ENCODE peak calls at places on chromosomes 12 and 14, in four cellular contexts. One of them, this sample, is unnamed.
A peak's percentile ranks its signal among the peaks of the same experiment; 100 is the strongest.

GRCh38 chr14:29712586-29712985 is 215.1 kb downstream of the PRKD1 start:
- DNase-seq in astrocyte of the cerebellum: no peak
- DNase-seq in RWPE2: no peak
- DNase-seq in GM06990: no peak
- DNase-seq in this sample: no peak

GRCh38 chr14:59847711-59848110 is 22.9 kb downstream of the RTN1 start:
- DNase-seq in astrocyte of the cerebellum: no peak
- DNase-seq in RWPE2: no peak
- DNase-seq in GM06990: no peak
- DNase-seq in this sample: no peak

GRCh38 chr14:59161571-59162175 is 26.8 kb upstream of the DAAM1 start:
- DNase-seq in astrocyte of the cerebellum: peak; percentile 22
- DNase-seq in RWPE2: no peak
- DNase-seq in GM06990: no peak
- DNase-seq in this sample: no peak

GRCh38 chr12:56520025-56520810 is 1.4 kb upstream of the RBMS2 start:
- DNase-seq in GM06990: no peak
- DNase-seq in astrocyte of the cerebellum: no peak
- DNase-seq in RWPE2: no peak
- DNase-seq in this sample: no peak

GRCh38 chr12:19316420-19316819 is 122.9 kb upstream of the AEBP2 start:
- DNase-seq in GM06990: no peak
- DNase-seq in astrocyte of the cerebellum: no peak
- DNase-seq in RWPE2: no peak
- DNase-seq in this sample: no peak

GRCh38 chr12:83666690-83667089 is 980.0 kb downstream of the TMTC2 start:
- DNase-seq in GM06990: no peak
- DNase-seq in RWPE2: no peak
- DNase-seq in astrocyte of the cerebellum: no peak
- DNase-seq in this sample: no peak

GRCh38 chr12:75196408-75196807 is 13.2 kb downstream of the KCNC2 start:
- DNase-seq in GM06990: no peak
- DNase-seq in RWPE2: no peak
- DNase-seq in astrocyte of the cerebellum: no peak
- DNase-seq in this sample: no peak

GRCh38 chr12:108724054-108724889 is 7.0 kb downstream of the CORO1C start:
- DNase-seq in GM06990: no peak
- DNase-seq in astrocyte of the cerebellum: no peak
- DNase-seq in RWPE2: no peak
- DNase-seq in this sample: no peak

GRCh38 chr12:132078190-132078589 is 65.9 kb downstream of the DDX51 start:
- DNase-seq in RWPE2: no peak
- DNase-seq in GM06990: no peak
- DNase-seq in astrocyte of the cerebellum: peak; percentile 76
- DNase-seq in this sample: no peak

GRCh38 chr14:23442721-23443356 is 7.4 kb upstream of the MYH7 start:
- DNase-seq in GM06990: no peak
- DNase-seq in astrocyte of the cerebellum: no peak
- DNase-seq in RWPE2: no peak
- DNase-seq in this sample: peak; percentile 55

GRCh38 chr12:121523741-121524140 is 57.1 kb downstream of the KDM2B start:
- DNase-seq in RWPE2: no peak
- DNase-seq in astrocyte of the cerebellum: no peak
- DNase-seq in GM06990: peak; percentile 57
- DNase-seq in this sample: no peak

GRCh38 chr14:104563742-104564615 is 15.6 kb upstream of the C14orf180 start:
- DNase-seq in astrocyte of the cerebellum: no peak
- DNase-seq in GM06990: peak; percentile 41
- DNase-seq in RWPE2: no peak
- DNase-seq in this sample: no peak

GRCh38 chr14:38257500-38257899 is 1.6 kb upstream of the CLEC14A start:
- DNase-seq in RWPE2: no peak
- DNase-seq in astrocyte of the cerebellum: no peak
- DNase-seq in GM06990: no peak
- DNase-seq in this sample: no peak

GRCh38 chr12:30243426-30243825 is 452.2 kb downstream of the IPO8 start:
- DNase-seq in RWPE2: no peak
- DNase-seq in GM06990: no peak
- DNase-seq in astrocyte of the cerebellum: no peak
- DNase-seq in this sample: no peak

GRCh38 chr12:40971911-40972310 is 216.2 kb upstream of the PDZRN4 start:
- DNase-seq in RWPE2: no peak
- DNase-seq in astrocyte of the cerebellum: peak; percentile 72
- DNase-seq in GM06990: no peak
- DNase-seq in this sample: no peak

GRCh38 chr12:57063991-57064725 is 14.2 kb upstream of the MYO1A start:
- DNase-seq in astrocyte of the cerebellum: no peak
- DNase-seq in RWPE2: no peak
- DNase-seq in GM06990: peak; percentile 60
- DNase-seq in this sample: no peak

GRCh38 chr12:90938451-90938850 is 16.5 kb downstream of the CCER1 start:
- DNase-seq in astrocyte of the cerebellum: no peak
- DNase-seq in GM06990: no peak
- DNase-seq in RWPE2: no peak
- DNase-seq in this sample: no peak

GRCh38 chr12:16294589-16294988 is 17.1 kb upstream of the SLC15A5 start:
- DNase-seq in astrocyte of the cerebellum: no peak
- DNase-seq in GM06990: no peak
- DNase-seq in RWPE2: no peak
- DNase-seq in this sample: no peak

GRCh38 chr14:105411017-105411941 is 8.3 kb upstream of the MTA1 start:
- DNase-seq in astrocyte of the cerebellum: no peak
- DNase-seq in RWPE2: peak; percentile 73
- DNase-seq in GM06990: no peak
- DNase-seq in this sample: no peak

GRCh38 chr12:114945351-114945750 is 261.4 kb upstream of the TBX3 start:
- DNase-seq in RWPE2: no peak
- DNase-seq in astrocyte of the cerebellum: peak; percentile 46
- DNase-seq in GM06990: no peak
- DNase-seq in this sample: no peak

GRCh38 chr14:30214014-30214413 is 286.4 kb upstream of the PRKD1 start:
- DNase-seq in GM06990: no peak
- DNase-seq in astrocyte of the cerebellum: no peak
- DNase-seq in RWPE2: no peak
- DNase-seq in this sample: no peak

GRCh38 chr12:119090865-119091264 is 87.9 kb upstream of the HSPB8 start:
- DNase-seq in astrocyte of the cerebellum: no peak
- DNase-seq in GM06990: no peak
- DNase-seq in RWPE2: no peak
- DNase-seq in this sample: no peak

GRCh38 chr12:69998922-69999321 is 173.9 kb downstream of the MYRFL start:
- DNase-seq in astrocyte of the cerebellum: no peak
- DNase-seq in GM06990: no peak
- DNase-seq in RWPE2: no peak
- DNase-seq in this sample: no peak

GRCh38 chr12:67714648-67715047 is 66.1 kb downstream of the DYRK2 start:
- DNase-seq in RWPE2: no peak
- DNase-seq in GM06990: no peak
- DNase-seq in astrocyte of the cerebellum: no peak
- DNase-seq in this sample: no peak

GRCh38 chr12:96045566-96045965 is 10.2 kb upstream of the LTA4H start:
- DNase-seq in astrocyte of the cerebellum: no peak
- DNase-seq in GM06990: peak; percentile 26
- DNase-seq in RWPE2: no peak
- DNase-seq in this sample: no peak

GRCh38 chr12:69239922-69240624 is 704 bp downstream of the CPSF6 start:
- DNase-seq in RWPE2: no peak
- DNase-seq in astrocyte of the cerebellum: no peak
- DNase-seq in GM06990: peak; percentile 68
- DNase-seq in this sample: no peak

GRCh38 chr12:30417697-30418231 is 277.9 kb downstream of the IPO8 start:
- DNase-seq in astrocyte of the cerebellum: peak; percentile 60
- DNase-seq in RWPE2: peak; percentile 61
- DNase-seq in GM06990: no peak
- DNase-seq in this sample: no peak

GRCh38 chr12:94640134-94640928 is 10.0 kb downstream of the TMCC3 start:
- DNase-seq in GM06990: peak; percentile 73
- DNase-seq in RWPE2: no peak
- DNase-seq in astrocyte of the cerebellum: peak; percentile 90
- DNase-seq in this sample: no peak

GRCh38 chr12:530308-530707 is 70.6 kb downstream of the B4GALNT3 start:
- DNase-seq in RWPE2: no peak
- DNase-seq in astrocyte of the cerebellum: no peak
- DNase-seq in GM06990: no peak
- DNase-seq in this sample: no peak

GRCh38 chr12:12671850-12672660 is 23.9 kb downstream of the GPR19 start:
- DNase-seq in astrocyte of the cerebellum: no peak
- DNase-seq in GM06990: no peak
- DNase-seq in RWPE2: no peak
- DNase-seq in this sample: no peak

GRCh38 chr14:77325746-77326094 is 4.9 kb downstream of the GSTZ1 start:
- DNase-seq in RWPE2: peak; percentile 42
- DNase-seq in GM06990: no peak
- DNase-seq in astrocyte of the cerebellum: no peak
- DNase-seq in this sample: no peak
- TF ChIP-seq CTCF in RWPE2: no peak
- TF ChIP-seq CTCF in GM06990: no peak
- TF ChIP-seq CTCF in astrocyte of the cerebellum: no peak
- TF ChIP-seq CTCF in this sample: no peak

DNA sequence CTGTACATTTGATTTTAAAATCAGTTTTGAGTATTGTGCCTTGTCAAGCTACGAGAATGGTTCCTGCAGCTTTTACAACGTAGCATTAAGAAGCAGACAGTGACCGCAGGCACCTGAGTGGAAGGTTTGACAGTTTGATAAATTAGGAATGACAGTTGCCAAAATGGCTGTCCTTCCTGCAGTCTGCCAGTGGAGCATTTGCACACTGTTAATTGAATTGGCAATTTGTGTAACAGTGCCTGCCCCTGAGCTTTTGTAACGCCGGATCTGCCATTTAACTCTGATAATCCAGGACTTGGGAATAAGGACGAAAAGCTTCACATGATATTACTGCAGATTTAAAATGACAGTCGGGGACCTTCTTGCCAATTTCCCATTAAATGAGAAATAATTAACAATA is 385.3 kb downstream of the NPAS3 start:
- DNase-seq in GM06990: no peak
- DNase-seq in RWPE2: no peak
- DNase-seq in astrocyte of the cerebellum: no peak
- DNase-seq in this sample: no peak
- TF ChIP-seq CTCF in GM06990: no peak
- TF ChIP-seq CTCF in RWPE2: no peak
- TF ChIP-seq CTCF in astrocyte of the cerebellum: no peak
- TF ChIP-seq CTCF in this sample: no peak

DNA sequence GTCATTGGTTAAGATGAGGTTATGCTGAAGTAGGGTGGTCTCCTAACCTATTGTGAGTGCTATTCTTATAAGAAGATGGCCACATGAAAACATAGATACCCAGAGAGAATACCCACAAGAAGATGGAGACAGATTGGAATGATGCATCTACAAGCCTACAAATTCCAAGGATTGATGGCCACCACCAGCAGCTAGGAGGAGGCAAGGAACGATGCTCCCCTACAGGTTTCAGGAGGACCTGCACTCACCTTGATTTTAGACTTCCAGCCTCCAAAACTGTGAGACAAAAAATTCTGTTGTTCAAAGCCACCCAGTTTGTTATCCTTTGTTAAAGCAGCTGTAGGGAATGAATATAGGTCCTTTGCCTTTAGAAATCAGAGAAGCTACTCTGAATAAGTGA is 227.4 kb downstream of the NEDD1 start:
- DNase-seq in astrocyte of the cerebellum: no peak
- DNase-seq in RWPE2: no peak
- DNase-seq in GM06990: no peak
- DNase-seq in this sample: no peak
- TF ChIP-seq CTCF in astrocyte of the cerebellum: peak; percentile 12
- TF ChIP-seq CTCF in RWPE2: no peak
- TF ChIP-seq CTCF in GM06990: no peak
- TF ChIP-seq CTCF in this sample: no peak

DNA sequence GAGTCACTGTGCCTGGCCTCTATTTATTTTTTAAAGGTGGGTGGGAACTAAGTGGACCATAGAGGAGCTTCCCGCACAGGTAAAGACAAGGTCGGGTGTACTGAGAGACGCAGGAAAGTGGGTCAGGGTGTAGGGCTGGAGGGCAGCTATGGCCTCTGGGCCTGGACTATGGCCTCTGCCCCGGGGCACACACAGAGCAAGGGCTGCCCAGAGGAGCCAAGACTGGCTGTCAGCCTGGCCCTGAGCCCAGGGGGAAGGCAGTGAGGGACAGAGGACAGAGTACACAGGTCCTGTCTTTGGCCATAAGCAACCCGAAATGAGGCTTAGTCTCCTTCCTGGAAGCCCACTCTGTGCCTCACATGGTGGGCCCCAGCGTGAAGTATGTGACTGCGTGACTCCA is 102.1 kb upstream of the PRB2 start:
- DNase-seq in RWPE2: no peak
- DNase-seq in astrocyte of the cerebellum: no peak
- DNase-seq in GM06990: no peak
- DNase-seq in this sample: no peak
- TF ChIP-seq CTCF in RWPE2: no peak
- TF ChIP-seq CTCF in astrocyte of the cerebellum: no peak
- TF ChIP-seq CTCF in GM06990: no peak
- TF ChIP-seq CTCF in this sample: no peak

DNA sequence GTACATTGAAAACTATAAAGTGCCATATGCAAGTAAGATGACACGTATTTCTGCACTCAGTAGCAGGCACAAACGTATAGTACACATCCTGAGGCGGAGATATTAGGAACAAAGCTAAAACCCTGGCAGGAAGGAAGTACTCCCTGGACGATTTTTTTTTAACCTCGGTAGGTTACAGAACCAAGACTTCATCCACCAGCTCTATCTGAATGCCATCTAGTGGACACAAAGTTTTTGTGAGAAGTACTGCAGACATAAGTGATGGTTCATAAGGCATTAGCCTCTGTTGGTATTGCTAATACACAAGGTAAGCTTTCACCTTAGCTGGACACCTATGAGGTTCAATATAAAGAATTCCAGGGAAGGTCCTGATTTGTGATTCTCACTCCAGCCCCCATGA is 83.0 kb upstream of the CCDC196 start:
- DNase-seq in GM06990: peak; percentile 8
- DNase-seq in astrocyte of the cerebellum: no peak
- DNase-seq in RWPE2: no peak
- DNase-seq in this sample: no peak
- TF ChIP-seq CTCF in GM06990: peak; percentile 53
- TF ChIP-seq CTCF in astrocyte of the cerebellum: peak; percentile 51
- TF ChIP-seq CTCF in RWPE2: peak; percentile 80
- TF ChIP-seq CTCF in this sample: peak; percentile 66

GRCh38 chr12:11228268-11228879 is 41.1 kb downstream of the PRB3 start:
- DNase-seq in astrocyte of the cerebellum: peak; percentile 9
- DNase-seq in GM06990: no peak
- DNase-seq in RWPE2: no peak
- DNase-seq in this sample: no peak
- TF ChIP-seq CTCF in astrocyte of the cerebellum: peak; percentile 65
- TF ChIP-seq CTCF in GM06990: peak; percentile 79
- TF ChIP-seq CTCF in RWPE2: peak; percentile 42
- TF ChIP-seq CTCF in this sample: peak; percentile 82

DNA sequence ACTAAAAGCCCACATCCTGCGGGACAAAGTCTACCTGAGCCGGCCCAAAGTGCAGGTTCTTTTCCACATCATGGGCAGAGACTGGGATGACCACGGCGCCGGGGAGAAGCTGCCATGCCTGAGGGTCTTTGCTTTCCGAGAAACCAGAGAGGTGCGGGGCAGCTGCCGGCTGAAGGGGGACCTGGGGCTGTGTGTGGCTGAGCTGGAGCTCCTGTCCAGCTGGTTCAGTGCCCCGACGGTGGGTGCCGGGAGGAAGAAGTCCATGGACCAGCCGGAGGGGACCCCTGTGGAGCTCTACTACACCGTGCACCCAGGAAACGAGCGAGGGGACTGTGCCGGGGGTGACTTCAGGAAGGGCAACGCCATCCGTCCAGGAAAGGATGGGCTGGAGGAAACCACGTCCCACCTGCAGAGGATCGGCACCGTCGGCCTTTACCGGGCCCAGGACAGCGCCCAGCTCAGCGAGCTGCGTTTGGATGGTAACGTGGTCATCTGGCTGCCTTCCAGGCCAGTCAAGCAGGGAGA is 148.1 kb downstream of the TMEM132C start:
- DNase-seq in astrocyte of the cerebellum: no peak
- DNase-seq in RWPE2: no peak
- DNase-seq in GM06990: no peak
- DNase-seq in this sample: no peak
- TF ChIP-seq CTCF in astrocyte of the cerebellum: no peak
- TF ChIP-seq CTCF in RWPE2: no peak
- TF ChIP-seq CTCF in GM06990: no peak
- TF ChIP-seq CTCF in this sample: no peak